ENCODE peak calls at places on chromosomes 16 and 17, in nine cellular contexts. S is hepatocyte; Y is esophagus muscularis mucosa; P is IMR-90; D is fibroblast of pulmonary artery; Q is CD4-positive, alpha-beta T cell; B is Panc1; E is activated B cell treated with CpG ODN at 0.5 μM for 24 hours; K is upper lobe of left lung. H is an unnamed sample.

GRCh38 chr16:88671806-88672205 is 8.9 kb upstream of the MVD start:
- DNase-seq in E (no peak), S (no peak), Q (no peak), D (no peak), P (no peak), B (no peak), K (no peak), Y (no peak), H (no peak)

GRCh38 chr16:54286330-54287017 is at the start of gene IRX3:
- DNase-seq in K (peak), B (peak), Q (no peak), Y (no peak), D (peak), S (peak), E (no peak), P (peak), H (peak)

GRCh38 chr17:41592601-41593305 is 6.1 kb upstream of the KRT14 start:
- DNase-seq in D (no peak), S (no peak), Q (no peak), Y (no peak), E (no peak), P (no peak), K (no peak), B (no peak), H (no peak)

GRCh38 chr17:69501591-69502468 is 87.3 kb downstream of the MAP2K6 start:
- DNase-seq in Y (no peak), P (peak), B (no peak), E (no peak), Q (no peak), K (peak), D (peak), S (peak), H (peak)

GRCh38 chr16:88434746-88435145 is 18.3 kb upstream of the ZFPM1 start:
- DNase-seq in Q (no peak), P (no peak), Y (no peak), B (no peak), K (no peak), D (no peak), E (no peak), S (no peak), H (no peak)

GRCh38 chr16:88533945-88534641 is 36.1 kb upstream of the ZC3H18 start:
- DNase-seq in P (peak), S (peak), B (no peak), K (peak), Q (peak), E (peak), D (peak), Y (no peak), H (peak)

GRCh38 chr16:82192665-82193064 is 22.6 kb upstream of the MPHOSPH6 start:
- DNase-seq in Q (no peak), B (no peak), E (no peak), K (no peak), S (no peak), P (peak), D (peak), Y (no peak), H (no peak)

GRCh38 chr16:75007443-75007842 is 8.6 kb downstream of the ZNRF1 start:
- DNase-seq in K (no peak), Q (no peak), Y (no peak), S (no peak), E (no peak), D (no peak), B (no peak), P (no peak), H (no peak)

GRCh38 chr17:40110026-40110425 is 9.6 kb upstream of the NR1D1 start:
- DNase-seq in D (no peak), K (peak), Y (no peak), E (no peak), B (no peak), P (no peak), S (no peak), Q (no peak), H (no peak)

GRCh38 chr17:13544755-13545154 is 57.0 kb downstream of the HS3ST3A1 start:
- DNase-seq in E (no peak), S (no peak), Y (peak), D (peak), Q (no peak), K (no peak), P (peak), B (no peak), H (no peak)

GRCh38 chr16:3980311-3981111 is 100.0 kb upstream of the CREBBP start:
- DNase-seq in D (peak), Q (no peak), S (peak), K (no peak), Y (no peak), E (no peak), P (peak), B (no peak), H (no peak)

GRCh38 chr16:3454093-3454492 is 10.6 kb downstream of the NAA60 start:
- DNase-seq in K (no peak), P (peak), Y (no peak), Q (no peak), B (no peak), S (no peak), E (no peak), D (no peak), H (no peak)

GRCh38 chr17:27610304-27610676 is 20.7 kb upstream of the LGALS9 start:
- DNase-seq in Q (no peak), E (no peak), Y (no peak), B (no peak), S (no peak), D (no peak), P (no peak), K (no peak), H (no peak)

GRCh38 chr16:15835136-15835878 is 21.5 kb downstream of the MYH11 start:
- DNase-seq in P (no peak), S (no peak), E (no peak), K (no peak), D (no peak), Q (no peak), B (no peak), Y (no peak), H (no peak)

GRCh38 chr17:79497949-79498348 is 112.9 kb downstream of the RBFOX3 start:
- DNase-seq in D (no peak), Q (no peak), E (no peak), P (no peak), B (no peak), K (no peak), Y (no peak), S (no peak), H (no peak)

GRCh38 chr16:56630134-56630533 is 2.3 kb upstream of the MT1M start:
- DNase-seq in Y (no peak), D (no peak), S (no peak), K (no peak), Q (no peak), B (no peak), P (no peak), E (no peak), H (no peak)

GRCh38 chr16:77788196-77789084 is at the start of gene VAT1L:
- DNase-seq in Q (no peak), S (peak), K (no peak), Y (no peak), E (no peak), D (peak), P (peak), B (no peak), H (no peak)

GRCh38 chr17:48068491-48068961 is 20.4 kb downstream of the NFE2L1 start:
- DNase-seq in S (peak), D (peak), P (peak), Q (no peak), Y (no peak), E (no peak), B (no peak), K (no peak), H (no peak)
- TF ChIP-seq CTCF in S (peak), D (peak), P (peak), Q (no peak), Y (peak), E (no peak), B (peak), K (no peak), H (peak)

GRCh38 chr17:51120739-51121619 is at the start of gene SPAG9:
- DNase-seq in E (peak), P (peak), K (peak), S (peak), Y (peak), Q (peak), D (peak), B (peak), H (peak)

GRCh38 chr17:51120357-51120738 is 320 bp downstream of the SPAG9 start:
- DNase-seq in B (no peak), K (peak), E (no peak), Q (peak), S (no peak), D (peak), Y (no peak), P (peak), H (no peak)

GRCh38 chr17:51121620-51122472 is 1.2 kb upstream of the SPAG9 start:
- DNase-seq in K (peak), S (peak), Q (peak), E (peak), B (peak), D (peak), Y (peak), P (peak), H (peak)

GRCh38 chr17:51118330-51119195 is 2.1 kb downstream of the SPAG9 start:
- DNase-seq in E (no peak), Q (no peak), K (peak), Y (no peak), S (peak), B (no peak), P (no peak), D (no peak), H (no peak)

GRCh38 chr17:51119415-51120356 is 982 bp downstream of the SPAG9 start:
- DNase-seq in K (peak), Y (peak), B (no peak), E (peak), D (peak), Q (peak), S (peak), P (peak), H (no peak)
- TF ChIP-seq CTCF in K (no peak), Y (peak), B (no peak), E (no peak), D (peak), Q (no peak), S (peak), P (peak), H (no peak)

DNA sequence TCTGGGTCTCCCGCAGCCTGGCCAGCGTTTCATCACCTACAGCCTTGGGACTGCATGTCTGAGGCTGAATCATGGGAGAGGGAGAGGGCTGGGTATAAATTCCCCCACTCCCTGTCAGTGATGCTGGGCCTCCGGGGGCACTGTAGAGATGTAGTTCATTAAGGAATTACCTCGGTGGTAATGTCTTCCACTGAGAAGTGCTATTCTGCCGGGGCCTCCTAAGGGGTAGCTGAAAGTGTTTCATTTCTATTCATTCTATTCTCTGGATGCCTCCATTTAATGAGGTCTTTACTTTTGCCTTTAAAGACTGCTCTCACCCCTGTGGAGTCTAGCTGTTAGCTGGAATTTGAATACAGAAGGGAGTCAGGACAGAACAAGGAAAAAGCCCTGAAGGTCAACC is 116.4 kb upstream of the HS3ST4 start:
- DNase-seq in D (no peak), P (no peak), K (no peak), Y (peak), E (no peak), B (no peak), Q (no peak), S (no peak), H (no peak)
- TF ChIP-seq CTCF in D (no peak), P (no peak), K (no peak), Y (no peak), E (no peak), B (no peak), Q (no peak), S (no peak), H (no peak)

GRCh38 chr17:61411114-61411943 is 11.7 kb downstream of the TBX2 start:
- DNase-seq in Y (no peak), Q (no peak), S (peak), P (peak), D (no peak), K (no peak), B (no peak), E (no peak), H (peak)

GRCh38 chr17:61410100-61410551 is 10.5 kb downstream of the TBX2 start:
- DNase-seq in S (no peak), P (no peak), E (no peak), Y (no peak), K (no peak), Q (no peak), D (no peak), B (no peak), H (no peak)

GRCh38 chr17:61410555-61411089 is 11.0 kb downstream of the TBX2 start:
- DNase-seq in P (peak), K (peak), Q (peak), E (peak), S (peak), Y (no peak), B (no peak), D (peak), H (peak)

GRCh38 chr17:61408151-61409041 is 8.8 kb downstream of the TBX2 start:
- DNase-seq in P (peak), B (no peak), D (no peak), K (peak), E (peak), S (no peak), Q (no peak), Y (no peak), H (no peak)

GRCh38 chr17:61409301-61410099 is 9.9 kb downstream of the TBX2 start:
- DNase-seq in P (peak), D (peak), Y (no peak), E (no peak), Q (no peak), K (peak), B (no peak), S (peak), H (peak)
- TF ChIP-seq CTCF in P (peak), D (peak), Y (peak), E (no peak), Q (peak), K (peak), B (peak), S (peak), H (peak)

GRCh38 chr16:25605381-25605780 is 86.4 kb upstream of the HS3ST4 start:
- DNase-seq in K (no peak), S (no peak), Y (peak), Q (no peak), B (no peak), P (no peak), D (no peak), E (no peak), H (no peak)

GRCh38 chr16:25608002-25608401 is 83.8 kb upstream of the HS3ST4 start:
- DNase-seq in B (no peak), Y (peak), K (no peak), S (no peak), D (no peak), E (no peak), Q (no peak), P (no peak), H (no peak)

DNA sequence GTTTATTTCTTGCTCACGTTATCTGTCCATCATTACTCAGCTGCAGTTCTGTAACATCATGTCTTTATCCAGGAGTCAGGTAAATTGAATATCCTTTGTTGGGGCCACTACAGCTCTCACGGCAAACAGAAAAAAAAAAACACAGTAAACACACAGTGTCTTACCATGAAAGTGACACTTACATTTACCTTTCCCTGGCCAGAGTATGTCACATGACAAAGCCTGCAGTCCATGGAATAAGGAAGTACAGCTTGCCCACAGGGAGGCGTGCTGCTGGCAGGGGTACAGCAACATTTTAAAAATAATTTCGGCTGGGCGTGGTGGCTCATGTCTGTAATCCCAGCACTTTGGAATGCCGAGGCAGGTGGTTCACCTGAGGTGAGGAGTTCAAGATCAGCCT is 85.7 kb upstream of the HS3ST4 start:
- DNase-seq in K (no peak), S (no peak), B (no peak), Q (no peak), E (no peak), Y (peak), D (no peak), P (no peak), H (no peak)
- TF ChIP-seq CTCF in K (no peak), S (no peak), B (no peak), Q (no peak), E (no peak), Y (no peak), D (no peak), P (no peak), H (no peak)

GRCh38 chr17:52546493-52546892 is 388.0 kb upstream of the CA10 start:
- DNase-seq in E (no peak), Q (no peak), B (no peak), Y (no peak), K (no peak), P (no peak), D (no peak), S (no peak), H (no peak)

GRCh38 chr17:52546990-52547389 is 388.5 kb upstream of the CA10 start:
- DNase-seq in P (no peak), S (no peak), Y (no peak), B (no peak), K (no peak), D (no peak), Q (no peak), E (no peak), H (no peak)
- TF ChIP-seq CTCF in P (no peak), S (no peak), Y (no peak), B (no peak), K (no peak), D (no peak), Q (no peak), E (no peak), H (no peak)